ENCODE peak calls at places on chromosomes 11 and 22, in ten cellular contexts. V is brain microvascular endothelial cell, B is A549, F is mammary epithelial cell, K is cardiac muscle cell, L is lower leg skin, X is GM10248, H is adrenal gland, E is left lung, W is spleen. D is an unnamed sample.

GRCh38 chr11:33013706-33014105 is 2.0 kb upstream of the DEPDC7 start:
- DNase-seq in X (no peak), K (no peak), L (no peak), W (no peak), V (no peak), H (no peak), E (no peak), F (no peak), B (no peak), D (no peak)

GRCh38 chr11:94735907-94736306 is 32.2 kb upstream of the AMOTL1 start:
- DNase-seq in E (no peak), W (no peak), K (no peak), B (no peak), L (no peak), H (no peak), V (no peak), F (no peak), X (no peak), D (no peak)

GRCh38 chr11:107592813-107593212 is 1.9 kb downstream of the ELMOD1 start:
- DNase-seq in W (no peak), K (no peak), L (no peak), V (no peak), X (no peak), B (no peak), F (no peak), H (no peak), E (no peak), D (no peak)

GRCh38 chr11:69860796-69861445 is 41.7 kb upstream of the FGF3 start:
- DNase-seq in X (no peak), K (no peak), B (no peak), V (no peak), E (no peak), W (no peak), F (no peak), L (peak; percentile 54), H (no peak), D (no peak)

GRCh38 chr22:19663821-19664325 is 50.4 kb upstream of the SEPTIN5 start:
- DNase-seq in L (peak; percentile 76), K (no peak), B (no peak), X (peak; percentile 3), H (peak; percentile 68), V (peak; percentile 81), E (no peak), W (no peak), F (no peak), D (no peak)

GRCh38 chr11:128300785-128301184 is 286.6 kb downstream of the ETS1 start:
- DNase-seq in K (no peak), W (no peak), E (no peak), X (no peak), L (no peak), H (no peak), V (no peak), B (no peak), F (no peak), D (no peak)

GRCh38 chr22:45896153-45896951 is 80.6 kb downstream of the WNT7B start:
- DNase-seq in K (no peak), X (no peak), V (no peak), L (no peak), F (peak; percentile 75), H (no peak), B (no peak), E (peak; percentile 82), W (no peak), D (no peak)

GRCh38 chr22:39960791-39961746 is 872 bp downstream of the TMA7B start:
- DNase-seq in W (peak; percentile 80), X (peak; percentile 79), B (no peak), E (no peak), H (no peak), V (peak; percentile 98), F (peak; percentile 93), K (no peak), L (no peak), D (no peak)

GRCh38 chr11:111026241-111026640 is 219.3 kb upstream of the POU2AF2 start:
- DNase-seq in B (no peak), X (no peak), E (no peak), F (no peak), K (no peak), W (no peak), H (no peak), V (no peak), L (no peak), D (no peak)

GRCh38 chr11:24754406-24754805 is 257.6 kb downstream of the LUZP2 start:
- DNase-seq in X (no peak), E (no peak), L (no peak), H (no peak), F (no peak), K (no peak), B (no peak), W (no peak), V (no peak), D (no peak)

GRCh38 chr22:20750461-20751184 is 23.3 kb upstream of the SERPIND1 start:
- DNase-seq in W (no peak), E (peak; percentile 81), X (peak; percentile 79), V (peak; percentile 86), F (peak; percentile 82), K (peak; percentile 22), H (peak; percentile 85), B (peak; percentile 25), L (peak; percentile 89), D (no peak)

GRCh38 chr22:50276143-50276542 is 6.0 kb upstream of the MAPK11 start:
- DNase-seq in L (no peak), W (peak; percentile 87), F (no peak), V (no peak), E (peak; percentile 91), B (peak; percentile 76), H (peak; percentile 77), K (peak; percentile 29), X (peak; percentile 65), D (no peak)

GRCh38 chr11:13668102-13668956 is at the start of gene FAR1:
- DNase-seq in H (peak; percentile 98), X (peak; percentile 97), B (peak; percentile 98), W (peak; percentile 100), V (peak; percentile 99), K (peak; percentile 98), F (peak; percentile 100), E (peak; percentile 100), L (peak; percentile 99), D (peak; percentile 93)

GRCh38 chr11:69641681-69642548 is 959 bp downstream of the CCND1 start:
- DNase-seq in E (peak; percentile 82), L (no peak), B (no peak), F (no peak), H (no peak), K (no peak), V (no peak), W (peak; percentile 79), X (no peak), D (no peak)

GRCh38 chr22:24106385-24107381 is 74.6 kb upstream of the SUSD2 start:
- DNase-seq in B (no peak), H (no peak), K (no peak), W (no peak), X (peak; percentile 38), V (no peak), F (no peak), E (peak; percentile 64), L (no peak), D (no peak)
- TF ChIP-seq CTCF in B (peak; percentile 10), H (no peak), K (peak; percentile 6), W (peak; percentile 31), X (peak; percentile 36), V (peak; percentile 31), F (no peak), E (no peak), L (no peak), D (no peak)

GRCh38 chr22:17888855-17889254 is 114.6 kb upstream of the BID start:
- DNase-seq in W (no peak), K (peak; percentile 58), X (no peak), F (no peak), H (no peak), L (no peak), V (peak; percentile 16), E (peak; percentile 30), B (no peak), D (no peak)
- TF ChIP-seq CTCF in W (no peak), K (peak; percentile 56), X (no peak), F (no peak), H (no peak), L (no peak), V (peak; percentile 78), E (no peak), B (no peak), D (peak; percentile 46)

GRCh38 chr11:66543263-66544107 is 2.4 kb downstream of the ZDHHC24 start:
- DNase-seq in H (peak; percentile 56), V (peak; percentile 47), B (no peak), X (peak; percentile 72), L (no peak), F (no peak), E (peak; percentile 85), K (no peak), W (peak; percentile 95), D (peak; percentile 36)
- TF ChIP-seq CTCF in H (peak; percentile 45), V (peak; percentile 88), B (no peak), X (peak; percentile 66), L (no peak), F (no peak), E (no peak), K (peak; percentile 70), W (peak; percentile 69), D (peak; percentile 43)

GRCh38 chr11:101430236-101430635 is 153.6 kb downstream of the TRPC6 start:
- DNase-seq in F (no peak), V (no peak), E (no peak), K (no peak), W (no peak), B (no peak), L (no peak), X (no peak), H (no peak), D (no peak)

GRCh38 chr11:101434241-101434640 is 149.6 kb downstream of the TRPC6 start:
- DNase-seq in W (no peak), L (no peak), B (no peak), K (no peak), X (no peak), E (no peak), V (no peak), H (no peak), F (peak; percentile 48), D (no peak)

GRCh38 chr11:101429708-101430107 is 154.1 kb downstream of the TRPC6 start:
- DNase-seq in E (no peak), B (no peak), H (no peak), L (no peak), F (no peak), V (no peak), X (no peak), W (no peak), K (no peak), D (no peak)

GRCh38 chr11:101428918-101429317 is 154.9 kb downstream of the TRPC6 start:
- DNase-seq in L (no peak), X (no peak), W (no peak), B (peak; percentile 46), H (no peak), F (peak; percentile 30), E (no peak), V (peak; percentile 20), K (peak; percentile 24), D (no peak)
- TF ChIP-seq CTCF in L (no peak), X (no peak), W (no peak), B (peak; percentile 47), H (peak; percentile 24), F (peak; percentile 68), E (peak; percentile 8), V (peak; percentile 72), K (peak; percentile 39), D (peak; percentile 54)